ENCODE peak calls at places on chromosomes 13 and 19, in five cellular contexts. G is upper lobe of right lung, J is fibroblast of pulmonary artery, P is mesothelial cell of epicardium, N is amniotic epithelial cell. D is an unnamed sample.

GRCh38 chr13:80336335-80336734 is 4.6 kb downstream of the SPRY2 start:
- DNase-seq in N (peak; percentile 64), P (no peak), J (peak; percentile 53), G (no peak), D (peak; percentile 29)

GRCh38 chr13:45879666-45880065 is 28.1 kb upstream of the SIAH3 start:
- DNase-seq in P (no peak), N (no peak), J (no peak), G (no peak), D (no peak)

GRCh38 chr13:40639226-40639681 is 27.2 kb downstream of the FOXO1 start:
- DNase-seq in P (no peak), N (peak; percentile 69), J (peak; percentile 77), G (no peak), D (no peak)

GRCh38 chr19:33622505-33622808 is 704 bp downstream of the CHST8 start:
- DNase-seq in J (no peak), G (no peak), P (no peak), N (no peak), D (no peak)

GRCh38 chr19:30052122-30053075 is 110.4 kb downstream of the URI1 start:
- DNase-seq in J (no peak), P (no peak), G (no peak), N (no peak), D (no peak)

GRCh38 chr13:45718992-45719391 is 16.9 kb downstream of the CBY2 start:
- DNase-seq in P (no peak), N (no peak), G (no peak), J (peak; percentile 14), D (peak; percentile 23)

GRCh38 chr13:109312399-109312798 is 474.0 kb downstream of the IRS2 start:
- DNase-seq in N (no peak), G (no peak), J (no peak), P (no peak), D (no peak)

GRCh38 chr19:3646336-3647092 is 19.9 kb upstream of the CACTIN start:
- DNase-seq in J (no peak), G (no peak), P (no peak), N (peak; percentile 13), D (no peak)

GRCh38 chr13:51435002-51435578 is 17.7 kb downstream of the INTS6 start:
- DNase-seq in P (no peak), J (peak; percentile 57), N (peak; percentile 42), G (no peak), D (no peak)

GRCh38 chr13:69459346-69459745 is 648.3 kb upstream of the ATXN8OS start:
- DNase-seq in N (no peak), G (no peak), P (no peak), J (no peak), D (no peak)

GRCh38 chr13:58953638-58954037 is 1210.1 kb downstream of the DIAPH3 start:
- DNase-seq in P (no peak), G (no peak), J (no peak), N (peak; percentile 4), D (peak; percentile 57)

GRCh38 chr13:49858183-49858856 is 65.8 kb upstream of the KPNA3 start:
- DNase-seq in P (no peak), G (no peak), N (peak; percentile 100), J (peak; percentile 94), D (peak; percentile 98)

GRCh38 chr19:44072543-44073401 is 813 bp downstream of the ZNF284 start:
- DNase-seq in P (no peak), J (peak; percentile 7), G (no peak), N (no peak), D (no peak)

GRCh38 chr13:59303433-59303832 is 860.3 kb downstream of the DIAPH3 start:
- DNase-seq in J (no peak), G (no peak), N (no peak), P (no peak), D (peak; percentile 77)

GRCh38 chr19:2602391-2603181 is 99.9 kb downstream of the GNG7 start:
- DNase-seq in J (peak; percentile 94), N (peak; percentile 84), G (peak; percentile 86), P (no peak), D (peak; percentile 96)

GRCh38 chr19:1618157-1619093 is 13.2 kb upstream of the UQCR11 start:
- DNase-seq in J (peak; percentile 23), P (no peak), N (no peak), G (no peak), D (no peak)

GRCh38 chr13:110397445-110397844 is 90.4 kb downstream of the COL4A2 start:
- DNase-seq in J (peak; percentile 92), G (no peak), P (no peak), N (peak; percentile 84), D (peak; percentile 91)

GRCh38 chr19:50486823-50487515 is 10.3 kb upstream of the GARIN5A start:
- DNase-seq in J (peak; percentile 43), N (peak; percentile 48), G (peak; percentile 72), P (no peak), D (no peak)